ENCODE peak calls at places on chromosomes 12 and 14, in six cellular contexts. K is head of caudate nucleus; Q is tibial artery; J is ELR; S is HTR-8/SVneo; P is stimulated activated CD8-positive, alpha-beta memory T cell treated with anti-CD3 and anti-CD28 coated beads, Interleukin-4, amount 100 ng/mL, for 24 hours. H is an unnamed sample.

GRCh38 chr12:19867970-19868369 is 428.7 kb downstream of the AEBP2 start:
- DNase-seq in P (no peak), J (no peak), Q (no peak), S (no peak), K (no peak), H (no peak)

GRCh38 chr14:49970474-49971147 is 77.7 kb downstream of the ARF6 start:
- DNase-seq in P (no peak), Q (no peak), K (no peak), J (no peak), S (no peak), H (no peak)

GRCh38 chr12:2170376-2170775 is 117.6 kb downstream of the CACNA1C start:
- DNase-seq in J (no peak), Q (peak), S (no peak), K (no peak), P (no peak), H (no peak)

GRCh38 chr12:29309320-29309902 is 71.6 kb downstream of the ERGIC2 start:
- DNase-seq in K (no peak), J (peak), Q (no peak), S (no peak), P (no peak), H (no peak)

GRCh38 chr12:53532026-53532425 is 24.7 kb upstream of the NPFF start:
- DNase-seq in Q (no peak), P (no peak), S (no peak), J (no peak), K (no peak), H (no peak)

GRCh38 chr14:100617715-100618693 is 30.8 kb upstream of the BEGAIN start:
- DNase-seq in Q (peak), J (no peak), K (peak), S (no peak), P (no peak), H (peak)

GRCh38 chr12:98354520-98354919 is 160.9 kb upstream of the TMPO start:
- DNase-seq in P (no peak), Q (no peak), J (no peak), S (no peak), K (no peak), H (no peak)

GRCh38 chr14:85444685-85445084 is 85.3 kb upstream of the FLRT2 start:
- DNase-seq in Q (no peak), K (no peak), J (no peak), S (no peak), P (no peak), H (no peak)

GRCh38 chr14:63752449-63753169 is 24.7 kb upstream of the SGPP1 start:
- DNase-seq in S (peak), J (peak), K (no peak), Q (peak), P (no peak), H (no peak)

GRCh38 chr12:2961705-2962104 is 2.5 kb downstream of the TEAD4 start:
- DNase-seq in J (no peak), S (no peak), P (no peak), Q (no peak), K (no peak), H (no peak)

H was measured in anterior cingulate cortex.